ENCODE peak calls at places on chromosomes 13 and 19, in ten cellular contexts. One of them, this sample, is unnamed.

GRCh38 chr19:40165362-40165937 is 25.8 kb upstream of the MAP3K10 start:
- DNase-seq in HFFc6: peak
- DNase-seq in Caco-2: peak
- DNase-seq in HuH-7.5: peak
- DNase-seq in kidney glomerular epithelial cell: no peak
- DNase-seq in cerebellum: no peak
- DNase-seq in left lung: peak
- DNase-seq in T-helper 1 cell: peak
- DNase-seq in naive thymus-derived CD8-positive, alpha-beta T cell: peak
- DNase-seq in fibroblast of pulmonary artery: peak
- DNase-seq in this sample: peak

GRCh38 chr19:41261474-41262190 is 2.5 kb upstream of the HNRNPUL1 start:
- DNase-seq in HFFc6: no peak
- DNase-seq in Caco-2: no peak
- DNase-seq in HuH-7.5: no peak
- DNase-seq in kidney glomerular epithelial cell: no peak
- DNase-seq in cerebellum: no peak
- DNase-seq in left lung: no peak
- DNase-seq in T-helper 1 cell: no peak
- DNase-seq in naive thymus-derived CD8-positive, alpha-beta T cell: no peak
- DNase-seq in fibroblast of pulmonary artery: no peak
- DNase-seq in this sample: no peak

GRCh38 chr13:19178901-19179593 is 2.6 kb downstream of the TUBA3C start:
- DNase-seq in HFFc6: no peak
- DNase-seq in Caco-2: no peak
- DNase-seq in HuH-7.5: no peak
- DNase-seq in kidney glomerular epithelial cell: no peak
- DNase-seq in cerebellum: no peak
- DNase-seq in left lung: no peak
- DNase-seq in T-helper 1 cell: no peak
- DNase-seq in naive thymus-derived CD8-positive, alpha-beta T cell: no peak
- DNase-seq in fibroblast of pulmonary artery: no peak
- DNase-seq in this sample: no peak

GRCh38 chr13:71866173-71867091 is 572 bp downstream of the DACH1 start:
- DNase-seq in HFFc6: no peak
- DNase-seq in Caco-2: no peak
- DNase-seq in HuH-7.5: peak
- DNase-seq in kidney glomerular epithelial cell: no peak
- DNase-seq in cerebellum: no peak
- DNase-seq in left lung: no peak
- DNase-seq in T-helper 1 cell: no peak
- DNase-seq in naive thymus-derived CD8-positive, alpha-beta T cell: no peak
- DNase-seq in fibroblast of pulmonary artery: no peak
- DNase-seq in this sample: no peak

GRCh38 chr19:32674959-32675719 is at the start of gene ANKRD27:
- DNase-seq in HFFc6: peak
- DNase-seq in Caco-2: peak
- DNase-seq in HuH-7.5: peak
- DNase-seq in kidney glomerular epithelial cell: peak
- DNase-seq in cerebellum: peak
- DNase-seq in left lung: peak
- DNase-seq in T-helper 1 cell: peak
- DNase-seq in naive thymus-derived CD8-positive, alpha-beta T cell: peak
- DNase-seq in fibroblast of pulmonary artery: peak
- DNase-seq in this sample: peak

GRCh38 chr19:19139876-19140229 is 1.6 kb upstream of the TMEM161A start:
- DNase-seq in HFFc6: no peak
- DNase-seq in Caco-2: no peak
- DNase-seq in HuH-7.5: no peak
- DNase-seq in kidney glomerular epithelial cell: no peak
- DNase-seq in cerebellum: no peak
- DNase-seq in left lung: no peak
- DNase-seq in T-helper 1 cell: no peak
- DNase-seq in naive thymus-derived CD8-positive, alpha-beta T cell: no peak
- DNase-seq in fibroblast of pulmonary artery: no peak
- DNase-seq in this sample: no peak

GRCh38 chr19:46648070-46648960 is 12.3 kb upstream of the GNG8 start:
- DNase-seq in HFFc6: no peak
- DNase-seq in Caco-2: no peak
- DNase-seq in HuH-7.5: no peak
- DNase-seq in kidney glomerular epithelial cell: no peak
- DNase-seq in cerebellum: no peak
- DNase-seq in left lung: no peak
- DNase-seq in T-helper 1 cell: no peak
- DNase-seq in naive thymus-derived CD8-positive, alpha-beta T cell: no peak
- DNase-seq in fibroblast of pulmonary artery: no peak
- DNase-seq in this sample: no peak

GRCh38 chr13:85812282-85812681 is 13.1 kb upstream of the SLITRK6 start:
- DNase-seq in HFFc6: no peak
- DNase-seq in Caco-2: no peak
- DNase-seq in HuH-7.5: no peak
- DNase-seq in kidney glomerular epithelial cell: no peak
- DNase-seq in cerebellum: no peak
- DNase-seq in left lung: no peak
- DNase-seq in T-helper 1 cell: no peak
- DNase-seq in naive thymus-derived CD8-positive, alpha-beta T cell: no peak
- DNase-seq in fibroblast of pulmonary artery: no peak
- DNase-seq in this sample: no peak

GRCh38 chr19:10105241-10106099 is 692 bp upstream of the PPAN start:
- DNase-seq in HFFc6: no peak
- DNase-seq in Caco-2: no peak
- DNase-seq in HuH-7.5: peak
- DNase-seq in kidney glomerular epithelial cell: no peak
- DNase-seq in cerebellum: no peak
- DNase-seq in left lung: peak
- DNase-seq in T-helper 1 cell: peak
- DNase-seq in naive thymus-derived CD8-positive, alpha-beta T cell: no peak
- DNase-seq in fibroblast of pulmonary artery: no peak
- DNase-seq in this sample: peak

GRCh38 chr13:111252449-111253124 is 67.9 kb upstream of the TEX29 start:
- DNase-seq in HFFc6: peak
- DNase-seq in Caco-2: no peak
- DNase-seq in HuH-7.5: no peak
- DNase-seq in kidney glomerular epithelial cell: no peak
- DNase-seq in cerebellum: no peak
- DNase-seq in left lung: no peak
- DNase-seq in T-helper 1 cell: no peak
- DNase-seq in naive thymus-derived CD8-positive, alpha-beta T cell: no peak
- DNase-seq in fibroblast of pulmonary artery: no peak
- DNase-seq in this sample: no peak

GRCh38 chr13:27556109-27556508 is 64.2 kb downstream of the LNX2 start:
- DNase-seq in HFFc6: peak
- DNase-seq in Caco-2: no peak
- DNase-seq in HuH-7.5: no peak
- DNase-seq in kidney glomerular epithelial cell: peak
- DNase-seq in cerebellum: no peak
- DNase-seq in left lung: no peak
- DNase-seq in T-helper 1 cell: no peak
- DNase-seq in naive thymus-derived CD8-positive, alpha-beta T cell: no peak
- DNase-seq in fibroblast of pulmonary artery: peak
- DNase-seq in this sample: no peak

GRCh38 chr13:100302391-100302790 is 213.5 kb downstream of the PCCA start:
- DNase-seq in HFFc6: no peak
- DNase-seq in Caco-2: no peak
- DNase-seq in HuH-7.5: no peak
- DNase-seq in kidney glomerular epithelial cell: no peak
- DNase-seq in cerebellum: no peak
- DNase-seq in left lung: no peak
- DNase-seq in T-helper 1 cell: no peak
- DNase-seq in naive thymus-derived CD8-positive, alpha-beta T cell: no peak
- DNase-seq in fibroblast of pulmonary artery: no peak
- DNase-seq in this sample: no peak

GRCh38 chr13:94829201-94829600 is 116.9 kb upstream of the SOX21 start:
- DNase-seq in HFFc6: no peak
- DNase-seq in Caco-2: no peak
- DNase-seq in HuH-7.5: no peak
- DNase-seq in kidney glomerular epithelial cell: no peak
- DNase-seq in cerebellum: no peak
- DNase-seq in left lung: no peak
- DNase-seq in T-helper 1 cell: no peak
- DNase-seq in naive thymus-derived CD8-positive, alpha-beta T cell: no peak
- DNase-seq in fibroblast of pulmonary artery: no peak
- DNase-seq in this sample: no peak

GRCh38 chr13:80340643-80341097 is 256 bp downstream of the SPRY2 start:
- DNase-seq in HFFc6: peak
- DNase-seq in Caco-2: no peak
- DNase-seq in HuH-7.5: no peak
- DNase-seq in kidney glomerular epithelial cell: no peak
- DNase-seq in cerebellum: no peak
- DNase-seq in left lung: peak
- DNase-seq in T-helper 1 cell: no peak
- DNase-seq in naive thymus-derived CD8-positive, alpha-beta T cell: peak
- DNase-seq in fibroblast of pulmonary artery: peak
- DNase-seq in this sample: no peak

GRCh38 chr13:100130092-100130491 is 41.2 kb downstream of the PCCA start:
- DNase-seq in HFFc6: no peak
- DNase-seq in Caco-2: no peak
- DNase-seq in HuH-7.5: no peak
- DNase-seq in kidney glomerular epithelial cell: no peak
- DNase-seq in cerebellum: peak
- DNase-seq in left lung: no peak
- DNase-seq in T-helper 1 cell: no peak
- DNase-seq in naive thymus-derived CD8-positive, alpha-beta T cell: no peak
- DNase-seq in fibroblast of pulmonary artery: no peak
- DNase-seq in this sample: no peak

GRCh38 chr19:2524361-2524839 is 48.5 kb downstream of the GADD45B start:
- DNase-seq in HFFc6: no peak
- DNase-seq in Caco-2: no peak
- DNase-seq in HuH-7.5: no peak
- DNase-seq in kidney glomerular epithelial cell: no peak
- DNase-seq in cerebellum: no peak
- DNase-seq in left lung: no peak
- DNase-seq in T-helper 1 cell: no peak
- DNase-seq in naive thymus-derived CD8-positive, alpha-beta T cell: no peak
- DNase-seq in fibroblast of pulmonary artery: no peak
- DNase-seq in this sample: no peak

GRCh38 chr13:25200783-25201182 is 28.7 kb upstream of the AMER2 start:
- DNase-seq in HFFc6: no peak
- DNase-seq in Caco-2: no peak
- DNase-seq in HuH-7.5: no peak
- DNase-seq in kidney glomerular epithelial cell: no peak
- DNase-seq in cerebellum: no peak
- DNase-seq in left lung: no peak
- DNase-seq in T-helper 1 cell: no peak
- DNase-seq in naive thymus-derived CD8-positive, alpha-beta T cell: no peak
- DNase-seq in fibroblast of pulmonary artery: peak
- DNase-seq in this sample: no peak

GRCh38 chr19:38975861-38976271 is 324 bp upstream of the FBXO17 start:
- DNase-seq in HFFc6: no peak
- DNase-seq in Caco-2: peak
- DNase-seq in HuH-7.5: no peak
- DNase-seq in kidney glomerular epithelial cell: peak
- DNase-seq in cerebellum: no peak
- DNase-seq in left lung: peak
- DNase-seq in T-helper 1 cell: no peak
- DNase-seq in naive thymus-derived CD8-positive, alpha-beta T cell: no peak
- DNase-seq in fibroblast of pulmonary artery: peak
- DNase-seq in this sample: no peak

GRCh38 chr13:106343831-106344230 is 191.6 kb downstream of the EFNB2 start:
- DNase-seq in HFFc6: no peak
- DNase-seq in Caco-2: no peak
- DNase-seq in HuH-7.5: no peak
- DNase-seq in kidney glomerular epithelial cell: no peak
- DNase-seq in cerebellum: no peak
- DNase-seq in left lung: no peak
- DNase-seq in T-helper 1 cell: no peak
- DNase-seq in naive thymus-derived CD8-positive, alpha-beta T cell: no peak
- DNase-seq in fibroblast of pulmonary artery: no peak
- DNase-seq in this sample: no peak

GRCh38 chr19:39145180-39145953 is 19.8 kb downstream of the PAK4 start:
- DNase-seq in HFFc6: no peak
- DNase-seq in Caco-2: no peak
- DNase-seq in HuH-7.5: no peak
- DNase-seq in kidney glomerular epithelial cell: no peak
- DNase-seq in cerebellum: no peak
- DNase-seq in left lung: no peak
- DNase-seq in T-helper 1 cell: no peak
- DNase-seq in naive thymus-derived CD8-positive, alpha-beta T cell: no peak
- DNase-seq in fibroblast of pulmonary artery: no peak
- DNase-seq in this sample: no peak

GRCh38 chr19:41409288-41409687 is 11.7 kb downstream of the BCKDHA start:
- DNase-seq in HFFc6: no peak
- DNase-seq in Caco-2: peak
- DNase-seq in HuH-7.5: peak
- DNase-seq in kidney glomerular epithelial cell: peak
- DNase-seq in cerebellum: no peak
- DNase-seq in left lung: peak
- DNase-seq in T-helper 1 cell: no peak
- DNase-seq in naive thymus-derived CD8-positive, alpha-beta T cell: no peak
- DNase-seq in fibroblast of pulmonary artery: peak
- DNase-seq in this sample: no peak

GRCh38 chr13:112688560-112689497 is 1.0 kb upstream of the ATP11A start:
- DNase-seq in HFFc6: no peak
- DNase-seq in Caco-2: peak
- DNase-seq in HuH-7.5: peak
- DNase-seq in kidney glomerular epithelial cell: no peak
- DNase-seq in cerebellum: no peak
- DNase-seq in left lung: peak
- DNase-seq in T-helper 1 cell: peak
- DNase-seq in naive thymus-derived CD8-positive, alpha-beta T cell: no peak
- DNase-seq in fibroblast of pulmonary artery: peak
- DNase-seq in this sample: no peak

GRCh38 chr19:3061214-3062161 is 807 bp downstream of the TLE5 start:
- DNase-seq in HFFc6: no peak
- DNase-seq in Caco-2: no peak
- DNase-seq in HuH-7.5: no peak
- DNase-seq in kidney glomerular epithelial cell: no peak
- DNase-seq in cerebellum: peak
- DNase-seq in left lung: peak
- DNase-seq in T-helper 1 cell: peak
- DNase-seq in naive thymus-derived CD8-positive, alpha-beta T cell: peak
- DNase-seq in fibroblast of pulmonary artery: peak
- DNase-seq in this sample: peak

GRCh38 chr19:47660435-47660832 is 51.5 kb downstream of the BICRA start:
- DNase-seq in HFFc6: no peak
- DNase-seq in Caco-2: peak
- DNase-seq in HuH-7.5: peak
- DNase-seq in kidney glomerular epithelial cell: no peak
- DNase-seq in cerebellum: no peak
- DNase-seq in left lung: no peak
- DNase-seq in T-helper 1 cell: no peak
- DNase-seq in naive thymus-derived CD8-positive, alpha-beta T cell: no peak
- DNase-seq in fibroblast of pulmonary artery: no peak
- DNase-seq in this sample: no peak

GRCh38 chr19:52566588-52566987 is 3.5 kb upstream of the ZNF701 start:
- DNase-seq in HFFc6: peak
- DNase-seq in Caco-2: no peak
- DNase-seq in HuH-7.5: no peak
- DNase-seq in kidney glomerular epithelial cell: no peak
- DNase-seq in cerebellum: no peak
- DNase-seq in left lung: no peak
- DNase-seq in T-helper 1 cell: no peak
- DNase-seq in naive thymus-derived CD8-positive, alpha-beta T cell: no peak
- DNase-seq in fibroblast of pulmonary artery: peak
- DNase-seq in this sample: no peak

This sample was measured in CD8-positive, alpha-beta memory T cell.